ENCODE peak calls at places on chromosomes 3 and 15, in six cellular contexts. S is Peyer's patch, W is stomach, N is cardiac muscle cell, T is coronary artery, A is right atrium auricular region. Y is an unnamed sample.

GRCh38 chr3:67601385-67601784 is 53.0 kb downstream of the SUCLG2 start:
- DNase-seq in S (no peak), W (no peak), N (no peak), T (no peak), A (no peak), Y (no peak)

GRCh38 chr15:22871481-22872076 is 33.1 kb downstream of the NIPA2 start:
- DNase-seq in S (no peak), W (no peak), N (no peak), T (no peak), A (no peak), Y (no peak)

GRCh38 chr3:99474776-99475175 is 163.6 kb upstream of the COL8A1 start:
- DNase-seq in S (no peak), W (no peak), N (no peak), T (no peak), A (no peak), Y (no peak)

GRCh38 chr15:99427210-99427609 is 138.6 kb upstream of the MEF2A start:
- DNase-seq in S (peak; percentile 10), W (no peak), N (no peak), T (no peak), A (no peak), Y (no peak)

GRCh38 chr3:162175904-162176303 is 679.3 kb downstream of the OTOL1 start:
- DNase-seq in S (no peak), W (no peak), N (no peak), T (no peak), A (no peak), Y (no peak)

GRCh38 chr15:57444877-57445513 is 68.7 kb downstream of the CGNL1 start:
- DNase-seq in S (no peak), W (no peak), N (peak; percentile 47), T (no peak), A (no peak), Y (no peak)

GRCh38 chr3:66692108-66692750 is 191.4 kb upstream of the LRIG1 start:
- DNase-seq in S (peak; percentile 53), W (no peak), N (no peak), T (no peak), A (no peak), Y (no peak)

GRCh38 chr3:51550080-51550819 is 11.7 kb downstream of the RAD54L2 start:
- DNase-seq in S (no peak), W (no peak), N (no peak), T (no peak), A (no peak), Y (no peak)

GRCh38 chr3:124504332-124505059 is 225.8 kb upstream of the UMPS start:
- DNase-seq in S (no peak), W (no peak), N (peak; percentile 66), T (peak; percentile 86), A (no peak), Y (no peak)

GRCh38 chr3:10822708-10823515 is 6.9 kb downstream of the SLC6A11 start:
- DNase-seq in S (no peak), W (no peak), N (no peak), T (no peak), A (peak; percentile 4), Y (no peak)

GRCh38 chr3:96700322-96701315 is 113.8 kb upstream of the EPHA6 start:
- DNase-seq in S (no peak), W (no peak), N (no peak), T (no peak), A (no peak), Y (peak; percentile 18)

GRCh38 chr3:264394-265156 is 68.0 kb downstream of the CHL1 start:
- DNase-seq in S (no peak), W (no peak), N (peak; percentile 10), T (no peak), A (no peak), Y (no peak)

GRCh38 chr3:184428561-184429175 is 48.8 kb downstream of the CHRD start:
- DNase-seq in S (no peak), W (no peak), N (no peak), T (no peak), A (no peak), Y (no peak)

GRCh38 chr3:183300996-183301562 is 48.0 kb downstream of the B3GNT5 start:
- DNase-seq in S (no peak), W (no peak), N (no peak), T (no peak), A (no peak), Y (no peak)

GRCh38 chr3:183299976-183300375 is 46.9 kb downstream of the B3GNT5 start:
- DNase-seq in S (no peak), W (no peak), N (no peak), T (no peak), A (no peak), Y (no peak)

GRCh38 chr3:183301937-183302580 is 49.0 kb downstream of the B3GNT5 start:
- DNase-seq in S (no peak), W (no peak), N (no peak), T (no peak), A (no peak), Y (no peak)

GRCh38 chr3:183296944-183297343 is 43.9 kb downstream of the B3GNT5 start:
- DNase-seq in S (no peak), W (no peak), N (no peak), T (no peak), A (no peak), Y (no peak)

GRCh38 chr3:183298708-183299153 is 45.7 kb downstream of the B3GNT5 start:
- DNase-seq in S (peak; percentile 53), W (no peak), N (peak; percentile 90), T (no peak), A (peak; percentile 83), Y (no peak)
- H3K4me3 ChIP-seq in S (no peak overlapping the region), W (no peak overlapping the region), N (no peak overlapping the region), T (no peak overlapping the region), A (no peak overlapping the region), Y (no peak overlapping the region)

GRCh38 chr3:194070220-194070633 is 65.7 kb upstream of the HES1 start:
- DNase-seq in S (no peak), W (no peak), N (no peak), T (no peak), A (no peak), Y (no peak)
- H3K4me3 ChIP-seq in S (peak overlapping the region; percentile 60), W (peak overlapping the region; percentile 51), N (no peak overlapping the region), T (peak overlapping the region; percentile 67), A (no peak overlapping the region), Y (no peak overlapping the region)

DNA sequence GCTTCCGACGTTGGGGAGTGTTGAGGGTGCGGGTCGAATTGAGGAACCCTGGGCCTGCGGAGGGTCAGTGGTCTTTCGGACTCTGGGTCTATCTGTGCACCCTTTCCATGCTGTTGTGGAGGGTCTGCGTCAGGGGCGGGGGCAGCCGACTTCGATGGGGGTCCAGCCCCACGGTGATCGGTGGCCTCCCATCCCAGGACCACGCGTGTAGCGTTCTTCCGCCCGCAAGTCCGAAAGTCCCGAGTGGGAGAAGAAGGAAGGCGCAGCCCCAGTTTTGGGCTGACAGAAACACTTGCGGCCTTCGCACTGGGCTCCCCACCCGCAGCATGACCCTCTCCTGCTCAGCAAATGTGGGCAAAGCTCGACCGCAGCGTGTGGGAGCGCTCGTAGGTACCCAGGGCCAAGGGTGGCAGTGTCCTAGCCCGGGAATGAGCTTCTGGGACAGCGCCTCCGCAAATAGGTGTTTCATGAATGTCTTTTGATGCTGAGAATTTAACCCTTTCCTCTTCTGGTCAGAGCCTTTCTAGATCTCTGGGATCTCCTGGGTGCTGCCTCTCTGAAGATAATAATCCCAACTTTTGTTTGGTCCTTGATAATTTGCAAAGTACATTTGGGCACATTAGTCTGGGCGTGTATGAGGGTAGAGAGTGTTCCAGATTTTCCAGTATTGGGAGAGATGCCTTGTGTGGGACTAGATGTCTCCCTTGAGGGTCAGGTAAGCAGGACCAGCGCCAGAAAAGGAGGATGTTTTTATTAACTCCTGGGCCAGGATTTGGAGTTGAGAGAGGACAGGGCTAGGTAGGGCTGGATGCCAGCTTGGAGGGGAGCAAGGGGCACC is 2.3 kb upstream of the DLL4 start:
- DNase-seq in S (no peak), W (no peak), N (no peak), T (no peak), A (no peak), Y (no peak)
- H3K4me3 ChIP-seq in S (peak overlapping the region; percentile 58), W (peak overlapping the region; percentile 49), N (no peak overlapping the region), T (peak overlapping the region; percentile 70), A (no peak overlapping the region), Y (peak overlapping the region; percentile 59)

GRCh38 chr3:138081371-138082084 is 33.9 kb downstream of the DZIP1L start:
- DNase-seq in S (no peak), W (no peak), N (no peak), T (no peak), A (no peak), Y (no peak)
- H3K4me3 ChIP-seq in S (no peak overlapping the region), W (no peak overlapping the region), N (no peak overlapping the region), T (peak overlapping the region; percentile 35), A (no peak overlapping the region), Y (no peak overlapping the region)

GRCh38 chr15:84764585-84764984 is 16.2 kb downstream of the ZNF592 start:
- DNase-seq in S (no peak), W (no peak), N (no peak), T (no peak), A (no peak), Y (no peak)

GRCh38 chr15:84766461-84767005 is 18.1 kb downstream of the ZNF592 start:
- DNase-seq in S (no peak), W (no peak), N (no peak), T (no peak), A (no peak), Y (no peak)

GRCh38 chr15:84762840-84763572 is 14.6 kb downstream of the ZNF592 start:
- DNase-seq in S (no peak), W (no peak), N (no peak), T (no peak), A (no peak), Y (no peak)

GRCh38 chr15:84765675-84766074 is 17.3 kb downstream of the ZNF592 start:
- DNase-seq in S (no peak), W (no peak), N (no peak), T (no peak), A (no peak), Y (no peak)

DNA sequence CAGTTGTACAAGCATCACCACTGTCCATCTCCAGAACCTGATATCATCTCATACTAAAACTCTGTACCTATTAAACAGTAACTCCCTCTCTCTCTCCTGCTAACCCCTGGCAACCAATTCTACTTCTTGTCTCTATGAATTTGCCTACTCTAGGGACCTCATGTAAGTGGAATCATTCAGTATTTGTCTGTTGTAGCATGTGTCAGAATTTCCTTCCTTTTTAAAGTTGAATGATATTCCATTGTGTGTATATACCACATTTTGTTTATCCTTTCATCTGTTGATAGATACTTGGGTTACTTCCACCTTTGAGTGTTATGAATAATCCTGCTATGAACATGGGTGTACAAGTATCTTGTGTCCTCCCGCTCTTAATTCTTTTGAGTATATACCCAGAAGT is 16.6 kb downstream of the ZNF592 start:
- DNase-seq in S (no peak), W (no peak), N (no peak), T (no peak), A (no peak), Y (no peak)
- H3K4me3 ChIP-seq in S (no peak overlapping the region), W (no peak overlapping the region), N (no peak overlapping the region), T (no peak overlapping the region), A (no peak overlapping the region), Y (no peak overlapping the region)

GRCh38 chr3:159911011-159911663 is 77.5 kb upstream of the IL12A start:
- DNase-seq in S (no peak), W (no peak), N (no peak), T (no peak), A (no peak), Y (no peak)
- H3K4me3 ChIP-seq in S (peak overlapping the region; percentile 35), W (peak overlapping the region; percentile 27), N (no peak overlapping the region), T (peak overlapping the region; percentile 51), A (no peak overlapping the region), Y (no peak overlapping the region)

GRCh38 chr15:40040293-40040635 is 1.3 kb upstream of the SRP14 start:
- DNase-seq in S (no peak), W (no peak), N (no peak), T (peak; percentile 55), A (no peak), Y (no peak)
- H3K4me3 ChIP-seq in S (peak overlapping the region; percentile 17), W (no peak overlapping the region), N (no peak overlapping the region), T (no peak overlapping the region), A (no peak overlapping the region), Y (no peak overlapping the region)